ENCODE peak calls at places on chromosomes 2 and 18, in ten cellular contexts. One of them, this sample, is unnamed.
A peak's percentile ranks its signal among the peaks of the same experiment; 100 is the strongest.

GRCh38 chr2:232574674-232575403 is 24.4 kb downstream of the EIF4E2 start:
- DNase-seq in cardiac muscle cell: no peak
- DNase-seq in HFFc6: peak; percentile 54
- DNase-seq in fibroblast of mammary gland: peak; percentile 26
- DNase-seq in CD14-positive monocyte: no peak
- DNase-seq in lower leg skin: no peak
- DNase-seq in AG04450: no peak
- DNase-seq in PC-9: no peak
- DNase-seq in right lobe of liver: no peak
- DNase-seq in testis: no peak
- DNase-seq in this sample: no peak

GRCh38 chr2:240435457-240435954 is at the start of gene GPC1:
- DNase-seq in PC-9: no peak
- DNase-seq in cardiac muscle cell: peak; percentile 90
- DNase-seq in CD14-positive monocyte: peak; percentile 31
- DNase-seq in AG04450: no peak
- DNase-seq in lower leg skin: no peak
- DNase-seq in right lobe of liver: peak; percentile 77
- DNase-seq in fibroblast of mammary gland: peak; percentile 74
- DNase-seq in testis: peak; percentile 72
- DNase-seq in HFFc6: peak; percentile 63
- DNase-seq in this sample: no peak

GRCh38 chr18:46481048-46481846 is 175.8 kb downstream of the LOXHD1 start:
- DNase-seq in PC-9: peak; percentile 33
- DNase-seq in lower leg skin: peak; percentile 28
- DNase-seq in fibroblast of mammary gland: peak; percentile 47
- DNase-seq in testis: peak; percentile 79
- DNase-seq in HFFc6: peak; percentile 48
- DNase-seq in AG04450: peak; percentile 18
- DNase-seq in right lobe of liver: no peak
- DNase-seq in cardiac muscle cell: peak; percentile 58
- DNase-seq in CD14-positive monocyte: no peak
- DNase-seq in this sample: no peak

GRCh38 chr2:100106460-100106859 is 35.9 kb downstream of the AFF3 start:
- DNase-seq in right lobe of liver: no peak
- DNase-seq in testis: peak; percentile 84
- DNase-seq in lower leg skin: no peak
- DNase-seq in fibroblast of mammary gland: no peak
- DNase-seq in AG04450: no peak
- DNase-seq in cardiac muscle cell: no peak
- DNase-seq in HFFc6: no peak
- DNase-seq in PC-9: no peak
- DNase-seq in CD14-positive monocyte: no peak
- DNase-seq in this sample: no peak

GRCh38 chr2:5019324-5019723 is 672.9 kb upstream of the SOX11 start:
- DNase-seq in fibroblast of mammary gland: no peak
- DNase-seq in CD14-positive monocyte: no peak
- DNase-seq in testis: no peak
- DNase-seq in right lobe of liver: no peak
- DNase-seq in lower leg skin: no peak
- DNase-seq in HFFc6: no peak
- DNase-seq in AG04450: no peak
- DNase-seq in cardiac muscle cell: no peak
- DNase-seq in PC-9: no peak
- DNase-seq in this sample: no peak

GRCh38 chr18:79218605-79219195 is 149.5 kb downstream of the ATP9B start:
- DNase-seq in right lobe of liver: no peak
- DNase-seq in HFFc6: no peak
- DNase-seq in AG04450: no peak
- DNase-seq in testis: no peak
- DNase-seq in fibroblast of mammary gland: no peak
- DNase-seq in lower leg skin: no peak
- DNase-seq in cardiac muscle cell: no peak
- DNase-seq in CD14-positive monocyte: no peak
- DNase-seq in PC-9: no peak
- DNase-seq in this sample: no peak

GRCh38 chr2:66364495-66364992 is 70.4 kb upstream of the MEIS1 start:
- DNase-seq in right lobe of liver: no peak
- DNase-seq in testis: peak; percentile 31
- DNase-seq in HFFc6: peak; percentile 84
- DNase-seq in CD14-positive monocyte: no peak
- DNase-seq in cardiac muscle cell: peak; percentile 94
- DNase-seq in fibroblast of mammary gland: peak; percentile 95
- DNase-seq in lower leg skin: peak; percentile 40
- DNase-seq in PC-9: no peak
- DNase-seq in AG04450: no peak
- DNase-seq in this sample: no peak

GRCh38 chr18:40874233-40874632 is 1080.8 kb upstream of the PIK3C3 start:
- DNase-seq in right lobe of liver: no peak
- DNase-seq in fibroblast of mammary gland: peak; percentile 10
- DNase-seq in cardiac muscle cell: peak; percentile 75
- DNase-seq in PC-9: no peak
- DNase-seq in CD14-positive monocyte: no peak
- DNase-seq in AG04450: peak; percentile 18
- DNase-seq in HFFc6: no peak
- DNase-seq in testis: no peak
- DNase-seq in lower leg skin: no peak
- DNase-seq in this sample: no peak

GRCh38 chr2:238700122-238700457 is 147.8 kb upstream of the TWIST2 start:
- DNase-seq in AG04450: no peak
- DNase-seq in testis: no peak
- DNase-seq in lower leg skin: peak; percentile 13
- DNase-seq in fibroblast of mammary gland: peak; percentile 79
- DNase-seq in HFFc6: peak; percentile 6
- DNase-seq in right lobe of liver: no peak
- DNase-seq in CD14-positive monocyte: no peak
- DNase-seq in PC-9: peak; percentile 75
- DNase-seq in cardiac muscle cell: peak; percentile 88
- DNase-seq in this sample: no peak

GRCh38 chr2:141317986-141318385 is 812.8 kb downstream of the LRP1B start:
- DNase-seq in AG04450: no peak
- DNase-seq in CD14-positive monocyte: no peak
- DNase-seq in HFFc6: no peak
- DNase-seq in right lobe of liver: no peak
- DNase-seq in lower leg skin: no peak
- DNase-seq in cardiac muscle cell: peak; percentile 9
- DNase-seq in testis: no peak
- DNase-seq in PC-9: no peak
- DNase-seq in fibroblast of mammary gland: peak; percentile 8
- DNase-seq in this sample: no peak

GRCh38 chr2:15941970-15942710 is 1.8 kb downstream of the MYCN start:
- DNase-seq in AG04450: no peak
- DNase-seq in lower leg skin: no peak
- DNase-seq in cardiac muscle cell: no peak
- DNase-seq in HFFc6: no peak
- DNase-seq in fibroblast of mammary gland: no peak
- DNase-seq in CD14-positive monocyte: no peak
- DNase-seq in PC-9: no peak
- DNase-seq in right lobe of liver: peak; percentile 49
- DNase-seq in testis: no peak
- DNase-seq in this sample: no peak

GRCh38 chr18:3246636-3247242 is 862 bp upstream of the MYL12A start:
- DNase-seq in PC-9: no peak
- DNase-seq in AG04450: no peak
- DNase-seq in lower leg skin: peak; percentile 60
- DNase-seq in right lobe of liver: peak; percentile 50
- DNase-seq in testis: peak; percentile 69
- DNase-seq in fibroblast of mammary gland: peak; percentile 16
- DNase-seq in CD14-positive monocyte: no peak
- DNase-seq in HFFc6: no peak
- DNase-seq in cardiac muscle cell: peak; percentile 43
- DNase-seq in this sample: no peak

GRCh38 chr2:15973446-15974202 is 33.3 kb downstream of the MYCN start:
- DNase-seq in CD14-positive monocyte: no peak
- DNase-seq in testis: no peak
- DNase-seq in cardiac muscle cell: no peak
- DNase-seq in HFFc6: no peak
- DNase-seq in lower leg skin: no peak
- DNase-seq in right lobe of liver: no peak
- DNase-seq in AG04450: no peak
- DNase-seq in PC-9: no peak
- DNase-seq in fibroblast of mammary gland: no peak
- DNase-seq in this sample: no peak

GRCh38 chr2:127040169-127040568 is 66.8 kb downstream of the BIN1 start:
- DNase-seq in right lobe of liver: no peak
- DNase-seq in CD14-positive monocyte: no peak
- DNase-seq in cardiac muscle cell: no peak
- DNase-seq in PC-9: no peak
- DNase-seq in lower leg skin: no peak
- DNase-seq in HFFc6: no peak
- DNase-seq in AG04450: no peak
- DNase-seq in fibroblast of mammary gland: no peak
- DNase-seq in testis: no peak
- DNase-seq in this sample: no peak

GRCh38 chr2:229154381-229154780 is 116.7 kb downstream of the PID1 start:
- DNase-seq in testis: no peak
- DNase-seq in PC-9: no peak
- DNase-seq in fibroblast of mammary gland: peak; percentile 10
- DNase-seq in lower leg skin: no peak
- DNase-seq in HFFc6: peak; percentile 62
- DNase-seq in AG04450: no peak
- DNase-seq in cardiac muscle cell: peak; percentile 18
- DNase-seq in CD14-positive monocyte: no peak
- DNase-seq in right lobe of liver: no peak
- DNase-seq in this sample: no peak

GRCh38 chr2:116222793-116223192 is 1591.7 kb upstream of the DDX18 start:
- DNase-seq in fibroblast of mammary gland: no peak
- DNase-seq in PC-9: no peak
- DNase-seq in testis: no peak
- DNase-seq in lower leg skin: no peak
- DNase-seq in right lobe of liver: no peak
- DNase-seq in HFFc6: no peak
- DNase-seq in CD14-positive monocyte: no peak
- DNase-seq in cardiac muscle cell: no peak
- DNase-seq in AG04450: no peak
- DNase-seq in this sample: no peak

GRCh38 chr2:178271629-178272333 is 77.5 kb downstream of the OSBPL6 start:
- DNase-seq in right lobe of liver: peak; percentile 81
- DNase-seq in AG04450: peak; percentile 43
- DNase-seq in lower leg skin: peak; percentile 56
- DNase-seq in cardiac muscle cell: peak; percentile 92
- DNase-seq in PC-9: no peak
- DNase-seq in HFFc6: no peak
- DNase-seq in fibroblast of mammary gland: peak; percentile 87
- DNase-seq in testis: peak; percentile 75
- DNase-seq in CD14-positive monocyte: no peak
- DNase-seq in this sample: no peak

GRCh38 chr2:163338270-163338669 is 397.5 kb downstream of the FIGN start:
- DNase-seq in PC-9: no peak
- DNase-seq in cardiac muscle cell: no peak
- DNase-seq in CD14-positive monocyte: no peak
- DNase-seq in fibroblast of mammary gland: no peak
- DNase-seq in AG04450: no peak
- DNase-seq in testis: no peak
- DNase-seq in HFFc6: no peak
- DNase-seq in right lobe of liver: no peak
- DNase-seq in lower leg skin: no peak
- DNase-seq in this sample: no peak
- TF ChIP-seq CTCF in PC-9: no peak
- TF ChIP-seq CTCF in cardiac muscle cell: no peak
- TF ChIP-seq CTCF in CD14-positive monocyte: no peak
- TF ChIP-seq CTCF in fibroblast of mammary gland: no peak
- TF ChIP-seq CTCF in AG04450: no peak
- TF ChIP-seq CTCF in testis: no peak
- TF ChIP-seq CTCF in HFFc6: no peak
- TF ChIP-seq CTCF in right lobe of liver: no peak
- TF ChIP-seq CTCF in lower leg skin: no peak
- TF ChIP-seq CTCF in this sample: no peak

DNA sequence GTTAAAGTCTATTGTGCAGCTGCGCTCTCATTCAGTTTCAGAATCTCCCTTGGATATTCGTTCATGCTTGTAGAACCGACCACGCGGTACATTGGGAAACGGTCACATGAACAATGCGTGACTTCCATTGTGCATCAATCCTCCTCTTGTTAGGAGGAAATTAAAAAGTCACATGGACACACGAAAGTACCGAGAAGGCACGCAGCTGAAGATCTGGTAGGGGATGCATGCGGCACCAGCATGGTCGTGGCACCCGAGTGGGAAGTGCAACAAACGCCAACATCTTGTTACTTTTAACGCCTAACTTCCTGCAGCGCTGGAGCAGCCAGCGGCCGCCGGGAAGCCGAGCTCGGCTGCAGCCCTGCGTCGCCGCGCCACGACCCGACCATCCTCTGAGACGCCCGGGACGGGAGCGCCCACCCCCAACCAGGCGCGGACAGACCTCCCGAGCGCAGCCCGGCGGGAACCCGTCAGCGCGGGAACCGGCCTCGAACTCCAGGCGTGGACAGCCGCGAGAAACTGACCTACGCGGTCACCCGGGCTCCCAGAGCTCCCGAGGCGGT is 412 bp downstream of the OSBPL1A start:
- DNase-seq in CD14-positive monocyte: peak; percentile 86
- DNase-seq in right lobe of liver: peak; percentile 52
- DNase-seq in PC-9: peak; percentile 16
- DNase-seq in cardiac muscle cell: peak; percentile 79
- DNase-seq in lower leg skin: peak; percentile 91
- DNase-seq in fibroblast of mammary gland: peak; percentile 81
- DNase-seq in HFFc6: peak; percentile 49
- DNase-seq in testis: peak; percentile 93
- DNase-seq in AG04450: peak; percentile 21
- DNase-seq in this sample: peak; percentile 38
- TF ChIP-seq CTCF in CD14-positive monocyte: no peak
- TF ChIP-seq CTCF in right lobe of liver: no peak
- TF ChIP-seq CTCF in PC-9: no peak
- TF ChIP-seq CTCF in cardiac muscle cell: no peak
- TF ChIP-seq CTCF in lower leg skin: no peak
- TF ChIP-seq CTCF in fibroblast of mammary gland: no peak
- TF ChIP-seq CTCF in HFFc6: no peak
- TF ChIP-seq CTCF in testis: no peak
- TF ChIP-seq CTCF in AG04450: no peak
- TF ChIP-seq CTCF in this sample: no peak

DNA sequence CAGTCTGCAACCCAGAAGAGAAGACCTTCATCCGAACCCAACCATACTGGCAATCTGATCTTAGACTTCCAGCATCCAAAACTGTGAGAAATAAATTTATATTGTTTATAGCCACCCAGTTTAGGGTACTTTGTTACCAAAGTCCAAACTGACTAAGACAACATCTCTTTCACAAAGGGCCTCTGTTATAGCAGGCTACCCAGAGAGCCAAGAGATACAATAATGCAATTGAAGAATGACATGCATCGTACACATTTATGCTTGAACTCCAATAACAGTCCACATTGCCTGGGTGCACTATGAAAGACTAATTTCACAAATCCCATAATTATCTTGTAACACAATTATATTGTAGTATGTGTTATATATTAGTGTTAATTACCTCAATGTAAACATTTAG is 39.1 kb upstream of the ANKRD44 start:
- DNase-seq in HFFc6: no peak
- DNase-seq in CD14-positive monocyte: no peak
- DNase-seq in lower leg skin: no peak
- DNase-seq in right lobe of liver: no peak
- DNase-seq in AG04450: no peak
- DNase-seq in PC-9: no peak
- DNase-seq in testis: no peak
- DNase-seq in fibroblast of mammary gland: no peak
- DNase-seq in cardiac muscle cell: no peak
- DNase-seq in this sample: no peak
- TF ChIP-seq CTCF in HFFc6: no peak
- TF ChIP-seq CTCF in CD14-positive monocyte: no peak
- TF ChIP-seq CTCF in lower leg skin: no peak
- TF ChIP-seq CTCF in right lobe of liver: no peak
- TF ChIP-seq CTCF in AG04450: no peak
- TF ChIP-seq CTCF in PC-9: no peak
- TF ChIP-seq CTCF in testis: no peak
- TF ChIP-seq CTCF in fibroblast of mammary gland: no peak
- TF ChIP-seq CTCF in cardiac muscle cell: no peak
- TF ChIP-seq CTCF in this sample: no peak

GRCh38 chr2:43798300-43798699 is 24.5 kb downstream of the DYNC2LI1 start:
- DNase-seq in CD14-positive monocyte: no peak
- DNase-seq in testis: no peak
- DNase-seq in PC-9: no peak
- DNase-seq in AG04450: no peak
- DNase-seq in HFFc6: no peak
- DNase-seq in fibroblast of mammary gland: no peak
- DNase-seq in cardiac muscle cell: peak; percentile 10
- DNase-seq in right lobe of liver: no peak
- DNase-seq in lower leg skin: no peak
- DNase-seq in this sample: no peak
- TF ChIP-seq CTCF in CD14-positive monocyte: peak; percentile 33
- TF ChIP-seq CTCF in testis: no peak
- TF ChIP-seq CTCF in PC-9: peak; percentile 47
- TF ChIP-seq CTCF in AG04450: peak; percentile 18
- TF ChIP-seq CTCF in HFFc6: peak; percentile 63
- TF ChIP-seq CTCF in fibroblast of mammary gland: peak; percentile 28
- TF ChIP-seq CTCF in cardiac muscle cell: peak; percentile 35
- TF ChIP-seq CTCF in right lobe of liver: peak; percentile 30
- TF ChIP-seq CTCF in lower leg skin: no peak
- TF ChIP-seq CTCF in this sample: peak; percentile 63

This sample was measured in Panc1.